ENCODE peak calls at places on chromosomes 7 and 10, in seven cellular contexts. Y is NCI-H460; O is naive thymus-derived CD8-positive, alpha-beta T cell; Z is NCI-H774; Q is immature natural killer cell; P is GM10248; I is lower leg skin. F is an unnamed sample.
A peak's percentile ranks its signal among the peaks of the same experiment; 100 is the strongest.

GRCh38 chr10:70555371-70555770 is 47.2 kb downstream of the PRF1 start:
- DNase-seq in Y (no peak), O (no peak), Z (no peak), Q (no peak), P (no peak), I (no peak), F (no peak)

GRCh38 chr10:118792501-118792900 is 37.7 kb upstream of the CACUL1 start:
- DNase-seq in Y (no peak), O (no peak), Z (no peak), Q (no peak), P (no peak), I (peak; percentile 85), F (no peak)

GRCh38 chr7:27423821-27424220 is 181.2 kb downstream of the EVX1 start:
- DNase-seq in Y (no peak), O (no peak), Z (no peak), Q (no peak), P (no peak), I (no peak), F (no peak)

GRCh38 chr7:150903627-150904026 is 51.3 kb downstream of the AOC1 start:
- DNase-seq in Y (no peak), O (no peak), Z (peak; percentile 82), Q (no peak), P (peak; percentile 6), I (no peak), F (peak; percentile 47)

GRCh38 chr10:99709480-99710229 is 22.3 kb downstream of the COX15 start:
- DNase-seq in Y (no peak), O (no peak), Z (no peak), Q (no peak), P (peak; percentile 32), I (no peak), F (no peak)

GRCh38 chr10:38118072-38118807 is 24.1 kb downstream of the ZNF37A start:
- DNase-seq in Y (no peak), O (no peak), Z (no peak), Q (no peak), P (no peak), I (no peak), F (no peak)

GRCh38 chr10:111275091-111275490 is 198.3 kb downstream of the ADRA2A start:
- DNase-seq in Y (no peak), O (no peak), Z (no peak), Q (no peak), P (no peak), I (no peak), F (no peak)

GRCh38 chr7:159013181-159013690 is 131.4 kb downstream of the VIPR2 start:
- DNase-seq in Y (no peak), O (no peak), Z (no peak), Q (no peak), P (no peak), I (no peak), F (no peak)

GRCh38 chr7:20408467-20408826 is 77.7 kb downstream of the ITGB8 start:
- DNase-seq in Y (no peak), O (no peak), Z (peak; percentile 1), Q (no peak), P (no peak), I (no peak), F (no peak)

GRCh38 chr7:104174798-104175197 is 33.0 kb downstream of the ORC5 start:
- DNase-seq in Y (no peak), O (no peak), Z (no peak), Q (no peak), P (no peak), I (no peak), F (no peak)

GRCh38 chr10:110425684-110426293 is 71.9 kb upstream of the DUSP5 start:
- DNase-seq in Y (peak; percentile 69), O (no peak), Z (no peak), Q (peak; percentile 41), P (peak; percentile 70), I (no peak), F (peak; percentile 36)

GRCh38 chr10:60434418-60435046 is 44.9 kb upstream of the ANK3 start:
- DNase-seq in Y (peak; percentile 77), O (no peak), Z (peak; percentile 51), Q (no peak), P (peak; percentile 37), I (no peak), F (peak; percentile 75)

F was measured in dermis microvascular lymphatic vessel endothelial cell.